ENCODE peak calls at places on chromosomes 4 and X, in six cellular contexts. Q, W, J, X, Z and I are unnamed samples.

GRCh38 chr4:63670735-63671134 is 738.5 kb downstream of the TECRL start:
- DNase-seq in Q (no peak), W (no peak), J (no peak), X (no peak), Z (no peak), I (no peak)

GRCh38 chr4:154125340-154125739 is 336.5 kb upstream of the SFRP2 start:
- DNase-seq in Q (no peak), W (no peak), J (no peak), X (no peak), Z (no peak), I (no peak)

GRCh38 chrX:130836447-130836846 is 66.6 kb downstream of the ENOX2 start:
- DNase-seq in Q (no peak), W (no peak), J (no peak), X (no peak), Z (no peak), I (no peak)

GRCh38 chr4:152356428-152357034 is 179.4 kb downstream of the FBXW7 start:
- DNase-seq in Q (no peak), W (no peak), J (no peak), X (no peak), Z (no peak), I (no peak)

GRCh38 chr4:130359537-130359936 is 1263.6 kb downstream of the C4orf33 start:
- DNase-seq in Q (no peak), W (no peak), J (no peak), X (no peak), Z (no peak), I (no peak)

GRCh38 chrX:9071031-9071650 is 37.2 kb upstream of the FAM9B start:
- DNase-seq in Q (no peak), W (no peak), J (no peak), X (no peak), Z (no peak), I (no peak)

GRCh38 chr4:7650606-7651400 is 216.1 kb upstream of the PSAPL1 start:
- DNase-seq in Q (no peak), W (no peak), J (peak; percentile 44), X (no peak), Z (no peak), I (peak; percentile 73)

GRCh38 chr4:98950925-98951324 is 22.0 kb upstream of the EIF4E start:
- DNase-seq in Q (no peak), W (no peak), J (no peak), X (no peak), Z (no peak), I (no peak)

GRCh38 chrX:63967541-63967940 is 182.5 kb upstream of the ARHGEF9 start:
- DNase-seq in Q (no peak), W (no peak), J (no peak), X (no peak), Z (no peak), I (no peak)

GRCh38 chr4:169220446-169220845 is 50.3 kb downstream of the SH3RF1 start:
- DNase-seq in Q (no peak), W (no peak), J (no peak), X (no peak), Z (no peak), I (no peak)

GRCh38 chr4:146585761-146586333 is 52.8 kb upstream of the POU4F2 start:
- DNase-seq in Q (no peak), W (no peak), J (no peak), X (no peak), Z (peak; percentile 21), I (no peak)

GRCh38 chrX:42538405-42538804 is 239.6 kb downstream of the PPP1R2C start:
- DNase-seq in Q (no peak), W (no peak), J (no peak), X (no peak), Z (no peak), I (no peak)

GRCh38 chr4:47386146-47386545 is 77.4 kb downstream of the COMMD8 start:
- DNase-seq in Q (no peak), W (no peak), J (no peak), X (no peak), Z (no peak), I (no peak)

GRCh38 chr4:47386592-47387235 is 76.8 kb downstream of the COMMD8 start:
- DNase-seq in Q (no peak), W (no peak), J (no peak), X (no peak), Z (no peak), I (no peak)

GRCh38 chr4:47390438-47391125 is 72.9 kb downstream of the COMMD8 start:
- DNase-seq in Q (no peak), W (no peak), J (no peak), X (no peak), Z (no peak), I (no peak)

DNA sequence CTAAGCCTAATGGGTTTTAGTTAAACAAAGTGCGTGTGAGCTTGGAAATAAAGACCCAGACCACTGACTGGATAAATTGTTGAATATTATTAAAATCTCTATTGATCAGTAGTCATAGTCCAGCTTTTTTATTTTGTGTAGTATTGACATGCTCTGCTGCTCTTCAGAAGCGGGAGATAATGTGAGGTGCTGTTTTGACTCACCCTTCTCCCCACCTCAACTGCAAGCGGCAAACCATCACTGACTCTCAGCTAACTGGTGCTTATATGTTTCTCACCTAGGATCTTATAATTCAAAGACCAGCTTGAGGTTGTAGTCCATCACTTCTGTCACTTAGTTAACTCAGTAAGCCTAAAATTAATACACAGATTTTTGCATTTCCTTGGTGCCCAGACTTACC is 72.2 kb downstream of the COMMD8 start:
- DNase-seq in Q (no peak), W (no peak), J (no peak), X (no peak), Z (no peak), I (no peak)
- H3K27ac ChIP-seq in Q (no peak overlapping the region), W (no peak overlapping the region), J (no peak overlapping the region), X (no peak overlapping the region), Z (no peak overlapping the region), I (no peak overlapping the region)

GRCh38 chr4:184958839-184959238 is 59.5 kb upstream of the HELT start:
- DNase-seq in Q (no peak), W (peak; percentile 13), J (no peak), X (no peak), Z (no peak), I (no peak)

GRCh38 chr4:184955636-184956035 is 62.7 kb upstream of the HELT start:
- DNase-seq in Q (no peak), W (no peak), J (no peak), X (no peak), Z (no peak), I (no peak)

GRCh38 chr4:184958127-184958806 is 60.0 kb upstream of the HELT start:
- DNase-seq in Q (no peak), W (no peak), J (no peak), X (no peak), Z (no peak), I (no peak)

GRCh38 chr4:184959309-184959708 is 59.0 kb upstream of the HELT start:
- DNase-seq in Q (no peak), W (peak; percentile 18), J (no peak), X (no peak), Z (no peak), I (no peak)

DNA sequence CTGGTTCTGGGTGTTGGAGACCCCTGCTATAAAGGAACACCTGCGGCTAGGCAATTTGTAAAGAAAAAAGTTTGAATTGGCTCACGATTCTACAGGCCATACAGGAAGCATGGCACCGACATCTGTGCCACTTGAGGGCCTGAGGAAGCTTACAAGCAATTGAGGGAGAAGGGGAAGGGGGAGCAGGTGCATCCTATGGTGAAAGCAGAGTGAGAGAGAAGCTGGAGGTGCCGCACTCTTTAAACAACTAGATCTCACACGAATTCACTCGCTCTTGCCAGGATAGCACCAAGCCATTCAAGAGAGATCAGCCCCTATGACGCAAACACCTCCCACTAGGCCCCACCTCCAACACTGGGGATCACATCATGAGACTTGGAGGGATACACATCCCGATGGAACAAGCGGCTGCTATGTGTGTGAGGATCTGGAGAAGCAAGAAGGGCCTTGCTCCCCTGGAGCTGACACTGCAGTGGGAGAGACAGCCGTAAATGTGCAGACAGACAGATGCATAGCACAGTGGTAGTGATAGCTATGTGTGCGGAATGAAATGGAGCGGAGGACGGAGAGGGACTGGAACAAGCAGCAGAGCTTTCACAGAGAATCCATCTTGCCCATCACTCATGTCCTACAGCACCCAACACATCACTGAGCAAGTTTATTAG is 60.7 kb upstream of the HELT start:
- DNase-seq in Q (no peak), W (no peak), J (no peak), X (no peak), Z (no peak), I (no peak)
- H3K4me1 ChIP-seq in Q (peaks cover 8% of the 10 kb centered on the region), W (no peaks in the 10 kb centered on the region), J (no peaks in the 10 kb centered on the region), X (peaks cover 40% of the 10 kb centered on the region), Z (no peaks in the 10 kb centered on the region), I (no peaks in the 10 kb centered on the region)

DNA sequence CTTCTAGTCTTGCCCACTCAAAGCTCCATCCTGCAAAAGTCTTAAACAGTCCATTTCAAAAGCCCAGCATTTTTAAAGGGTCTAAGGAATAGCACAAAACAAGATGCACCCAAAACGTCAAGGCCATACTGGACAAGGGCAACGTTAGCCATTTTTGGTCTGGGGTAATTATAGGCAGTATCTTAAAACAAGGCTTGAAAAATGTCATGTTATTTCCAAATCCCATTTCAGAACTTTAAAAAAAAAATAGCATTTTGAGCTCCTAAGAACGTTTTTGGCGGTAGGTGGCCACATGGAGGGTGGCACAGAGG is 584 bp upstream of the TMEM165 start:
- DNase-seq in Q (no peak), W (no peak), J (no peak), X (no peak), Z (no peak), I (no peak)
- TF ChIP-seq CTCF in Q (no peak), W (no peak), J (peak; percentile 19), X (no peak), Z (peak; percentile 37), I (no peak)

DNA sequence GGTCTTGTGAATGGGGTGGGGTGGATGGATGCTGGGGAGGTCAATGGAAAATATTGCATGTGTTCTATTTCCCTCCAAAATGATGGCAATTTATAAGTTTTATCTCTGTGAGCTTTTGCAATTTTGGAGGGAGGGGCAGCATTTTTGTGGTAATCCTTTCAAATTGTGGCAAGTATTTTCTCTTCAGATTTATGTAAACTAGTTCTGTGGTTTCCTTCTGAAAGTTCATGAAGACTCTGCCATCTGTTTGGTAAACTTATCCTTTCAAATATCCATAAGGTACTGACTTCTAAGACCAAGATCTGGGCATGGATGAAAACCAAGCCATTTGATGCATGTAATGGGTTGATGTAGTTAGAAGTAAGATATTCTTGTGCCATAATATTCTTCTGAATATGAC is 216.0 kb upstream of the GIMD1 start:
- DNase-seq in Q (no peak), W (no peak), J (no peak), X (no peak), Z (no peak), I (no peak)
- H3K27ac ChIP-seq in Q (no peak overlapping the region), W (no peak overlapping the region), J (no peak overlapping the region), X (peak overlapping the region; percentile 6), Z (no peak overlapping the region), I (peak overlapping the region; percentile 99)

DNA sequence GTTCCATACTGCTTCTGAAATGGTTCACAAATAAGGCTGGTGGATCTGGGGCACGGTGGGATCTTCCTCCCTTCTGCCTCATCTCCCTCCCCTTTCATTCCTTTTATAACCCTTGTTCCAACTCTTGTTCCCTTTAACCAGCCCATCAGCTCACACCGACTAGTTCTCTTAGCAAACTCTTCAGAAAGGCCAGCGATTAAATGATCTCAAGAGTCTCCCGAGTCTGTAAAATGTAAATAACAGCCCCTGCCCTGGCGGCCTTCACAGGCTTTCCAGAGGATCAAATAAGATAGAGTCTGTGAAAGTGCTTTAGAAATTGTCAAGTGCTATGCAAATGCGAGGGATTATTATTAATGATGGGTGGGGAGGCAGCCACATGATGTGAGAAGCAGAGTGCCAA is 27.1 kb downstream of the TSC22D3 start:
- DNase-seq in Q (no peak), W (no peak), J (no peak), X (no peak), Z (no peak), I (no peak)
- H3K4me1 ChIP-seq in Q (peaks cover 18% of the 10 kb centered on the region), W (peaks cover 41% of the 10 kb centered on the region), J (peaks cover 15% of the 10 kb centered on the region), X (peaks cover 23% of the 10 kb centered on the region), Z (peaks cover 25% of the 10 kb centered on the region), I (peaks cover 18% of the 10 kb centered on the region)